ENCODE peak calls at places on chromosomes 6 and 20, in five cellular contexts. A, H, Y, U and R are unnamed samples.

GRCh38 chr20:50913976-50914375 is 17.3 kb downstream of the ADNP start:
- DNase-seq in A (peak), H (no peak), Y (no peak), U (no peak), R (no peak)

GRCh38 chr6:31663961-31664789 is 622 bp downstream of the GPANK1 start:
- DNase-seq in A (peak), H (peak), Y (no peak), U (no peak), R (peak)

GRCh38 chr20:60816901-60817300 is 435.2 kb upstream of the CDH4 start:
- DNase-seq in A (no peak), H (no peak), Y (no peak), U (no peak), R (no peak)

GRCh38 chr6:148650941-148651540 is 95.8 kb upstream of the UST start:
- DNase-seq in A (no peak), H (no peak), Y (no peak), U (no peak), R (no peak)

GRCh38 chr6:111487656-111488055 is 4.6 kb upstream of the REV3L start:
- DNase-seq in A (peak), H (no peak), Y (no peak), U (no peak), R (no peak)

GRCh38 chr6:158475344-158476302 is 84.3 kb upstream of the TMEM181 start:
- DNase-seq in A (no peak), H (no peak), Y (peak), U (no peak), R (no peak)

GRCh38 chr6:4603291-4603690 is 172.9 kb upstream of the CDYL start:
- DNase-seq in A (no peak), H (peak), Y (no peak), U (no peak), R (peak)

GRCh38 chr6:148885154-148885870 is 138.5 kb downstream of the UST start:
- DNase-seq in A (peak), H (no peak), Y (no peak), U (no peak), R (no peak)

GRCh38 chr20:38272961-38273360 is 12.4 kb upstream of the KIAA1755 start:
- DNase-seq in A (peak), H (no peak), Y (no peak), U (no peak), R (no peak)

GRCh38 chr6:158536084-158536890 is 23.6 kb upstream of the TMEM181 start:
- DNase-seq in A (peak), H (peak), Y (peak), U (peak), R (peak)

GRCh38 chr20:38883081-38883980 is 42.9 kb upstream of the FAM83D start:
- DNase-seq in A (no peak), H (no peak), Y (no peak), U (no peak), R (no peak)

GRCh38 chr20:21322921-21323321 is 19.8 kb downstream of the XRN2 start:
- DNase-seq in A (no peak), H (no peak), Y (no peak), U (no peak), R (no peak)

GRCh38 chr6:35686873-35687557 is 1.7 kb downstream of the FKBP5 start:
- DNase-seq in A (no peak), H (no peak), Y (no peak), U (no peak), R (no peak)

GRCh38 chr20:63124092-63124781 is 91.7 kb downstream of the YTHDF1 start:
- DNase-seq in A (peak), H (no peak), Y (no peak), U (no peak), R (peak)

GRCh38 chr6:38796006-38796405 is 80.9 kb downstream of the DNAH8 start:
- DNase-seq in A (no peak), H (no peak), Y (no peak), U (no peak), R (no peak)

GRCh38 chr20:1327241-1327653 is 1.7 kb downstream of the SDCBP2 start:
- DNase-seq in A (no peak), H (peak), Y (no peak), U (no peak), R (no peak)

GRCh38 chr6:109069746-109070145 is 24.9 kb downstream of the SESN1 start:
- DNase-seq in A (no peak), H (no peak), Y (no peak), U (no peak), R (no peak)

GRCh38 chr6:161838306-161839035 is 564.6 kb upstream of the AGPAT4 start:
- DNase-seq in A (no peak), H (no peak), Y (no peak), U (no peak), R (peak)

GRCh38 chr20:5433352-5433751 is 116.6 kb upstream of the PROKR2 start:
- DNase-seq in A (no peak), H (no peak), Y (no peak), U (no peak), R (no peak)

GRCh38 chr6:168284187-168284586 is 35.4 kb downstream of the DACT2 start:
- DNase-seq in A (no peak), H (no peak), Y (no peak), U (no peak), R (no peak)

GRCh38 chr6:11595903-11596302 is 58.4 kb downstream of the TMEM170B start:
- DNase-seq in A (no peak), H (no peak), Y (peak), U (no peak), R (no peak)

GRCh38 chr6:111573118-111573883 is 32.4 kb downstream of the TRAF3IP2 start:
- DNase-seq in A (no peak), H (no peak), Y (no peak), U (no peak), R (no peak)

GRCh38 chr20:8642247-8642646 is 426.6 kb upstream of the PLCB4 start:
- DNase-seq in A (no peak), H (no peak), Y (no peak), U (no peak), R (no peak)

GRCh38 chr6:15793288-15793687 is 130.5 kb upstream of the DTNBP1 start:
- DNase-seq in A (peak), H (no peak), Y (no peak), U (no peak), R (peak)

GRCh38 chr6:36769676-36770499 is 69.4 kb downstream of the CPNE5 start:
- DNase-seq in A (peak), H (no peak), Y (no peak), U (no peak), R (peak)

GRCh38 chr20:46186210-46186609 is 68.1 kb downstream of the CD40 start:
- DNase-seq in A (no peak), H (no peak), Y (no peak), U (no peak), R (no peak)

GRCh38 chr20:34274694-34275093 is 28.5 kb downstream of the AHCY start:
- DNase-seq in A (no peak), H (no peak), Y (no peak), U (no peak), R (no peak)